ENCODE peak calls at places on chromosomes 2 and 18, in eight cellular contexts. One of them, this sample, is unnamed.

GRCh38 chr2:170235860-170236638 is 58.1 kb downstream of the MYO3B start:
- DNase-seq in stomach: no peak
- DNase-seq in prostate gland: no peak
- DNase-seq in coronary artery: no peak
- DNase-seq in CD8-positive, alpha-beta T cell: no peak
- DNase-seq in upper lobe of right lung: no peak
- DNase-seq in heart right ventricle: peak
- DNase-seq in psoas muscle: peak
- DNase-seq in this sample: no peak

GRCh38 chr2:227687189-227687588 is 20.6 kb downstream of the SCYGR5 start:
- DNase-seq in upper lobe of right lung: no peak
- DNase-seq in prostate gland: no peak
- DNase-seq in psoas muscle: no peak
- DNase-seq in CD8-positive, alpha-beta T cell: no peak
- DNase-seq in heart right ventricle: no peak
- DNase-seq in stomach: no peak
- DNase-seq in coronary artery: no peak
- DNase-seq in this sample: no peak

GRCh38 chr18:13464432-13465125 is 246.0 kb downstream of the LDLRAD4 start:
- DNase-seq in upper lobe of right lung: peak
- DNase-seq in heart right ventricle: peak
- DNase-seq in prostate gland: no peak
- DNase-seq in coronary artery: no peak
- DNase-seq in stomach: peak
- DNase-seq in psoas muscle: peak
- DNase-seq in CD8-positive, alpha-beta T cell: peak
- DNase-seq in this sample: peak

GRCh38 chr2:205895981-205896655 is 189.9 kb downstream of the INO80D start:
- DNase-seq in CD8-positive, alpha-beta T cell: no peak
- DNase-seq in heart right ventricle: no peak
- DNase-seq in upper lobe of right lung: no peak
- DNase-seq in stomach: no peak
- DNase-seq in psoas muscle: no peak
- DNase-seq in prostate gland: no peak
- DNase-seq in coronary artery: no peak
- DNase-seq in this sample: no peak

GRCh38 chr2:65553504-65554074 is 121.2 kb upstream of the SPRED2 start:
- DNase-seq in stomach: peak
- DNase-seq in prostate gland: peak
- DNase-seq in psoas muscle: no peak
- DNase-seq in heart right ventricle: no peak
- DNase-seq in upper lobe of right lung: no peak
- DNase-seq in CD8-positive, alpha-beta T cell: no peak
- DNase-seq in coronary artery: no peak
- DNase-seq in this sample: no peak

GRCh38 chr2:24050041-24050655 is 607 bp downstream of the FKBP1B start:
- DNase-seq in upper lobe of right lung: peak
- DNase-seq in psoas muscle: peak
- DNase-seq in prostate gland: no peak
- DNase-seq in stomach: peak
- DNase-seq in coronary artery: no peak
- DNase-seq in heart right ventricle: peak
- DNase-seq in CD8-positive, alpha-beta T cell: no peak
- DNase-seq in this sample: no peak

GRCh38 chr2:151481744-151482143 is 72.0 kb downstream of the RIF1 start:
- DNase-seq in CD8-positive, alpha-beta T cell: no peak
- DNase-seq in coronary artery: no peak
- DNase-seq in upper lobe of right lung: no peak
- DNase-seq in psoas muscle: no peak
- DNase-seq in heart right ventricle: no peak
- DNase-seq in prostate gland: no peak
- DNase-seq in stomach: no peak
- DNase-seq in this sample: no peak

GRCh38 chr2:1140389-1141003 is 189.8 kb downstream of the SNTG2 start:
- DNase-seq in stomach: no peak
- DNase-seq in psoas muscle: no peak
- DNase-seq in heart right ventricle: no peak
- DNase-seq in upper lobe of right lung: no peak
- DNase-seq in CD8-positive, alpha-beta T cell: no peak
- DNase-seq in prostate gland: no peak
- DNase-seq in coronary artery: no peak
- DNase-seq in this sample: no peak

GRCh38 chr2:96241901-96242611 is 23.7 kb downstream of the TMEM127 start:
- DNase-seq in heart right ventricle: peak
- DNase-seq in psoas muscle: no peak
- DNase-seq in prostate gland: no peak
- DNase-seq in coronary artery: no peak
- DNase-seq in upper lobe of right lung: no peak
- DNase-seq in stomach: peak
- DNase-seq in CD8-positive, alpha-beta T cell: no peak
- DNase-seq in this sample: no peak

GRCh38 chr2:128305555-128306080 is 13.1 kb downstream of the HS6ST1 start:
- DNase-seq in CD8-positive, alpha-beta T cell: no peak
- DNase-seq in stomach: no peak
- DNase-seq in heart right ventricle: no peak
- DNase-seq in upper lobe of right lung: peak
- DNase-seq in prostate gland: no peak
- DNase-seq in psoas muscle: peak
- DNase-seq in coronary artery: no peak
- DNase-seq in this sample: no peak

GRCh38 chr2:167509585-167509984 is 621.3 kb downstream of the XIRP2 start:
- DNase-seq in psoas muscle: no peak
- DNase-seq in heart right ventricle: no peak
- DNase-seq in coronary artery: no peak
- DNase-seq in CD8-positive, alpha-beta T cell: no peak
- DNase-seq in upper lobe of right lung: no peak
- DNase-seq in stomach: no peak
- DNase-seq in prostate gland: no peak
- DNase-seq in this sample: no peak

GRCh38 chr2:115303-115702 is 69.0 kb upstream of the FAM110C start:
- DNase-seq in heart right ventricle: no peak
- DNase-seq in upper lobe of right lung: no peak
- DNase-seq in stomach: no peak
- DNase-seq in psoas muscle: no peak
- DNase-seq in coronary artery: no peak
- DNase-seq in CD8-positive, alpha-beta T cell: no peak
- DNase-seq in prostate gland: no peak
- DNase-seq in this sample: no peak

GRCh38 chr2:11250400-11251277 is 93.8 kb downstream of the ROCK2 start:
- DNase-seq in heart right ventricle: no peak
- DNase-seq in CD8-positive, alpha-beta T cell: no peak
- DNase-seq in psoas muscle: no peak
- DNase-seq in upper lobe of right lung: no peak
- DNase-seq in coronary artery: no peak
- DNase-seq in stomach: no peak
- DNase-seq in prostate gland: no peak
- DNase-seq in this sample: no peak

GRCh38 chr18:6960656-6961055 is 156.9 kb downstream of the LAMA1 start:
- DNase-seq in CD8-positive, alpha-beta T cell: no peak
- DNase-seq in coronary artery: no peak
- DNase-seq in stomach: no peak
- DNase-seq in prostate gland: no peak
- DNase-seq in upper lobe of right lung: no peak
- DNase-seq in heart right ventricle: no peak
- DNase-seq in psoas muscle: no peak
- DNase-seq in this sample: no peak

GRCh38 chr2:170143045-170143717 is 34.8 kb upstream of the MYO3B start:
- DNase-seq in CD8-positive, alpha-beta T cell: no peak
- DNase-seq in stomach: no peak
- DNase-seq in prostate gland: no peak
- DNase-seq in coronary artery: no peak
- DNase-seq in psoas muscle: no peak
- DNase-seq in heart right ventricle: no peak
- DNase-seq in upper lobe of right lung: no peak
- DNase-seq in this sample: no peak

GRCh38 chr18:24937624-24938285 is 414.2 kb downstream of the ZNF521 start:
- DNase-seq in coronary artery: no peak
- DNase-seq in psoas muscle: no peak
- DNase-seq in prostate gland: no peak
- DNase-seq in heart right ventricle: no peak
- DNase-seq in CD8-positive, alpha-beta T cell: no peak
- DNase-seq in upper lobe of right lung: no peak
- DNase-seq in stomach: no peak
- DNase-seq in this sample: no peak

DNA sequence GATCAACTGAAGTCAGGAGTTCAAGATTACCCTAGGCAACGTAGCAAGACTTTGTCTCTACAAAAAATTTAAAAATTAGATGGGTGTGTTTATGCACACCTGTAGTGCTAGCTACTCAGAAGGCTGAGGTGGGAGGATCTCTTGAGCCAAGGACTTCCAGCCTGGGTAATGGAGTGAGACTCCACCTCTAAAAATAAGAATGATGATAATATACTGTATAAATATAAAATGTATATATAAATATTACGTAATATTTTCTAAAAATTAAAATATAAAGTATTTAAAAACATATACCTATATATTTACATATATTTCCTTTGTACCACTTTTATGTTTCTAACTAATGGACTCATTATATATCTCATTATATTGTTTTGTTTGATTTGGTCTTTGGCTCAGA is 409.5 kb upstream of the REG3G start:
- DNase-seq in upper lobe of right lung: no peak
- DNase-seq in stomach: no peak
- DNase-seq in coronary artery: no peak
- DNase-seq in psoas muscle: no peak
- DNase-seq in heart right ventricle: no peak
- DNase-seq in prostate gland: no peak
- DNase-seq in CD8-positive, alpha-beta T cell: no peak
- DNase-seq in this sample: no peak
- H3K4me3 ChIP-seq in upper lobe of right lung: no peak
- H3K4me3 ChIP-seq in stomach: no peak
- H3K4me3 ChIP-seq in coronary artery: no peak
- H3K4me3 ChIP-seq in psoas muscle: no peak
- H3K4me3 ChIP-seq in heart right ventricle: no peak
- H3K4me3 ChIP-seq in prostate gland: no peak
- H3K4me3 ChIP-seq in CD8-positive, alpha-beta T cell: no peak
- H3K4me3 ChIP-seq in this sample: no peak

GRCh38 chr2:218218409-218219185 is 1.6 kb downstream of the ARPC2 start:
- DNase-seq in psoas muscle: no peak
- DNase-seq in prostate gland: peak
- DNase-seq in upper lobe of right lung: no peak
- DNase-seq in stomach: no peak
- DNase-seq in coronary artery: no peak
- DNase-seq in CD8-positive, alpha-beta T cell: no peak
- DNase-seq in heart right ventricle: no peak
- DNase-seq in this sample: no peak
- H3K4me3 ChIP-seq in psoas muscle: peak
- H3K4me3 ChIP-seq in prostate gland: peak
- H3K4me3 ChIP-seq in upper lobe of right lung: peak
- H3K4me3 ChIP-seq in stomach: peak
- H3K4me3 ChIP-seq in coronary artery: peak
- H3K4me3 ChIP-seq in CD8-positive, alpha-beta T cell: peak
- H3K4me3 ChIP-seq in heart right ventricle: peak
- H3K4me3 ChIP-seq in this sample: peak

DNA sequence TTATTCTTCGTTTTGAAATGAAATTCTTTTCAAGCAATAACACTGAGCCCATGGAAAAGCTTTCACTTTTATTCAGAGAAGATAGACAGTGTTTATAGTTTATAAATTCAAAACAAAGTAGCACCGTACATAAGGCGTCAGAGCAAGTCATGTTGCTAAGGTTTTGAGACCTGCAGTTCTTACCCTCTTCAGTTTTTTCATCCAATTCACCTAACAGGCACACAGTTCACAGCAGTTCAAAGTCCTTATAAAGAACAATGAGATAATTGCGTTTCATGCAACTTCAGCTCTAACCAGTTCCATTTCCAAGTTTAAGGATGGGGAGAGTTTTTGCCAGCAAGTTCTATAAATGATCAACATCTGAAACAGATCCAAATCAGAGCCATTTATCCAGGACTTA is 96.7 kb downstream of the ARHGAP15 start:
- DNase-seq in coronary artery: no peak
- DNase-seq in heart right ventricle: no peak
- DNase-seq in psoas muscle: no peak
- DNase-seq in CD8-positive, alpha-beta T cell: no peak
- DNase-seq in upper lobe of right lung: no peak
- DNase-seq in stomach: no peak
- DNase-seq in prostate gland: no peak
- DNase-seq in this sample: no peak
- H3K4me3 ChIP-seq in coronary artery: no peak
- H3K4me3 ChIP-seq in heart right ventricle: no peak
- H3K4me3 ChIP-seq in psoas muscle: no peak
- H3K4me3 ChIP-seq in CD8-positive, alpha-beta T cell: no peak
- H3K4me3 ChIP-seq in upper lobe of right lung: no peak
- H3K4me3 ChIP-seq in stomach: no peak
- H3K4me3 ChIP-seq in prostate gland: no peak
- H3K4me3 ChIP-seq in this sample: no peak

DNA sequence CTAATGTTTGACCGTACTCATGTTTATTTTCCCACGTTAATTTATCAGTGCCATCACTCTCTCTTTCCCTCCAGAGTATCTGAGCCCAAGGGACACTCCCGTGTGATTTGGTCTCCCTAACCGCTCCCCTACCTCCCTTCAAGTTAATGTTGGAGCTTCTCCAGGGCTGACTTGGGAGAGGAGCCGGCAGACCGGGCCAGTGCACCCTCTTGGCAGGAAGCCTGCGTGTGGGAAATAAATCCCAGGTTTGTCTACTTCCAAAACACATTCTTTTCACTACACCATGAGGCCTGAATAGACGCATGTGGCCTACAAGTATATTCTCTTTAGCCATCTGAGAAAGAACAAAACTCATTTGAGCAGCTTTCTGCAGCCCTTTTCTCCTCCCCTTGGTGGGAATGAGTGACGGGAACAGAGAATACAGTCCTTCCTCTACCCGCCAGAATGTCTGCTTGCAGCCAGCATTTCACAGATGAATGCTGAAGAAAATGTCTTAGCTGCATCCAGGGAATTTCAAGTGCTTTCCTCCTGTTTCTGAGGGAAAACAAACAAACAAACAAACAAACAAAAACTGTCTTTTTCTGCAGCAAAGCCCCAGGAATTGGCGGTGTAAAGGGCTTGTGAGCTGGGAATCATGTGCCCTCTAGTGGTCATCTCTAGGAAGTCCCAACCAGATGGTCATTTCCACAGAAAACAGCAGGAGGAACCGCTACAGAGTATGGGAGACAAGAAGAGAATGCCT is 41.4 kb upstream of the DAPL1 start:
- DNase-seq in prostate gland: peak
- DNase-seq in psoas muscle: no peak
- DNase-seq in heart right ventricle: peak
- DNase-seq in stomach: peak
- DNase-seq in coronary artery: no peak
- DNase-seq in CD8-positive, alpha-beta T cell: no peak
- DNase-seq in upper lobe of right lung: no peak
- DNase-seq in this sample: no peak
- H3K4me3 ChIP-seq in prostate gland: no peak
- H3K4me3 ChIP-seq in psoas muscle: peak
- H3K4me3 ChIP-seq in heart right ventricle: peak
- H3K4me3 ChIP-seq in stomach: peak
- H3K4me3 ChIP-seq in coronary artery: peak
- H3K4me3 ChIP-seq in CD8-positive, alpha-beta T cell: no peak
- H3K4me3 ChIP-seq in upper lobe of right lung: peak
- H3K4me3 ChIP-seq in this sample: peak

GRCh38 chr2:218993345-218994315 is at the start of gene CRYBA2:
- DNase-seq in stomach: no peak
- DNase-seq in psoas muscle: no peak
- DNase-seq in CD8-positive, alpha-beta T cell: no peak
- DNase-seq in prostate gland: no peak
- DNase-seq in upper lobe of right lung: peak
- DNase-seq in coronary artery: no peak
- DNase-seq in heart right ventricle: no peak
- DNase-seq in this sample: no peak
- H3K4me3 ChIP-seq in stomach: peak
- H3K4me3 ChIP-seq in psoas muscle: peak
- H3K4me3 ChIP-seq in CD8-positive, alpha-beta T cell: peak
- H3K4me3 ChIP-seq in prostate gland: peak
- H3K4me3 ChIP-seq in upper lobe of right lung: peak
- H3K4me3 ChIP-seq in coronary artery: peak
- H3K4me3 ChIP-seq in heart right ventricle: peak
- H3K4me3 ChIP-seq in this sample: peak

GRCh38 chr2:21097331-21097730 is 26.4 kb upstream of the TDRD15 start:
- DNase-seq in CD8-positive, alpha-beta T cell: no peak
- DNase-seq in stomach: no peak
- DNase-seq in psoas muscle: no peak
- DNase-seq in heart right ventricle: no peak
- DNase-seq in coronary artery: no peak
- DNase-seq in prostate gland: no peak
- DNase-seq in upper lobe of right lung: no peak
- DNase-seq in this sample: no peak
- H3K4me3 ChIP-seq in CD8-positive, alpha-beta T cell: no peak
- H3K4me3 ChIP-seq in stomach: no peak
- H3K4me3 ChIP-seq in psoas muscle: no peak
- H3K4me3 ChIP-seq in heart right ventricle: no peak
- H3K4me3 ChIP-seq in coronary artery: no peak
- H3K4me3 ChIP-seq in prostate gland: no peak
- H3K4me3 ChIP-seq in upper lobe of right lung: no peak
- H3K4me3 ChIP-seq in this sample: no peak

This sample was measured in suprapubic skin.